ENCODE peak calls at places on chromosomes 12 and 14, in four cellular contexts. M, Z, K and O are unnamed samples.
A peak's percentile ranks its signal among the peaks of the same experiment; 100 is the strongest.

GRCh38 chr14:65434216-65434850 is 21.8 kb downstream of the FUT8 start:
- DNase-seq in M (no peak), Z (no peak), K (peak; percentile 32), O (no peak)

GRCh38 chr12:113980054-113980453 is 13.9 kb upstream of the RBM19 start:
- DNase-seq in M (no peak), Z (no peak), K (no peak), O (no peak)

GRCh38 chr12:124640096-124640495 is 72.7 kb upstream of the NCOR2 start:
- DNase-seq in M (peak; percentile 88), Z (no peak), K (peak; percentile 85), O (no peak)

GRCh38 chr14:82602794-82603193 is 1069.1 kb upstream of the SEL1L start:
- DNase-seq in M (no peak), Z (no peak), K (no peak), O (no peak)

GRCh38 chr12:581746-582145 is 81.5 kb downstream of the NINJ2 start:
- DNase-seq in M (no peak), Z (no peak), K (no peak), O (no peak)

GRCh38 chr14:55386037-55386798 is 25.4 kb downstream of the ATG14 start:
- DNase-seq in M (no peak), Z (no peak), K (no peak), O (no peak)

GRCh38 chr12:118107694-118108093 is 3.9 kb upstream of the VSIG10 start:
- DNase-seq in M (no peak), Z (no peak), K (no peak), O (no peak)

GRCh38 chr12:49340095-49340870 is 3.3 kb upstream of the C1QL4 start:
- DNase-seq in M (no peak), Z (no peak), K (no peak), O (peak; percentile 3)

GRCh38 chr12:92290881-92291280 is 145.2 kb upstream of the BTG1 start:
- DNase-seq in M (peak; percentile 5), Z (no peak), K (no peak), O (no peak)

GRCh38 chr14:61269321-61270083 is 11.6 kb downstream of the TMEM30B start:
- DNase-seq in M (peak; percentile 86), Z (peak; percentile 28), K (peak; percentile 71), O (peak; percentile 71)

GRCh38 chr12:54299515-54300266 is 1.1 kb downstream of the NFE2 start:
- DNase-seq in M (peak; percentile 62), Z (no peak), K (no peak), O (peak; percentile 40)

GRCh38 chr12:3119745-3120660 is 42.8 kb downstream of the TSPAN9 start:
- DNase-seq in M (peak; percentile 84), Z (no peak), K (peak; percentile 32), O (peak; percentile 75)

GRCh38 chr14:52888159-52888558 is 62.7 kb downstream of the FERMT2 start:
- DNase-seq in M (no peak), Z (no peak), K (no peak), O (no peak)

GRCh38 chr12:24561882-24562760 is 386.8 kb downstream of the BCAT1 start:
- DNase-seq in M (peak; percentile 56), Z (peak; percentile 26), K (no peak), O (peak; percentile 49)

GRCh38 chr14:52706286-52706685 is 714 bp upstream of the PSMC6 start:
- DNase-seq in M (peak; percentile 24), Z (no peak), K (no peak), O (no peak)

GRCh38 chr14:51304956-51305355 is 64.9 kb downstream of the TMX1 start:
- DNase-seq in M (peak; percentile 92), Z (no peak), K (peak; percentile 62), O (peak; percentile 87)

GRCh38 chr14:33954016-33954598 is 3.2 kb upstream of the EGLN3 start:
- DNase-seq in M (no peak), Z (no peak), K (no peak), O (no peak)

GRCh38 chr14:104953097-104953496 is 25.1 kb downstream of the AHNAK2 start:
- DNase-seq in M (no peak), Z (no peak), K (no peak), O (no peak)

GRCh38 chr12:31008241-31008711 is 65.4 kb upstream of the DDX11 start:
- DNase-seq in M (peak; percentile 18), Z (no peak), K (peak; percentile 65), O (no peak)

GRCh38 chr14:31080060-31080459 is 53.9 kb upstream of the STRN3 start:
- DNase-seq in M (peak; percentile 48), Z (no peak), K (peak; percentile 45), O (no peak)

GRCh38 chr12:67366530-67367196 is 97.5 kb downstream of the CAND1 start:
- DNase-seq in M (peak; percentile 95), Z (no peak), K (peak; percentile 53), O (peak; percentile 79)